ENCODE peak calls at places on chromosomes 16 and 17, in seven cellular contexts. One of them, this sample, is unnamed. For H3K4me1, the result is how much of the 10 kb centered on the place peaks cover.

GRCh38 chr16:85172465-85173071 is 60.3 kb upstream of the CIBAR2 start:
- DNase-seq in GM12878: no peak
- DNase-seq in neural progenitor cell: peak
- DNase-seq in left lung: peak
- DNase-seq in aorta: peak
- DNase-seq in lower lobe of right lung: peak
- DNase-seq in tibial artery: no peak
- DNase-seq in this sample: no peak

GRCh38 chr16:72850863-72851262 is 197.1 kb downstream of the ZFHX3 start:
- DNase-seq in GM12878: no peak
- DNase-seq in neural progenitor cell: no peak
- DNase-seq in left lung: no peak
- DNase-seq in aorta: peak
- DNase-seq in lower lobe of right lung: no peak
- DNase-seq in tibial artery: peak
- DNase-seq in this sample: no peak

GRCh38 chr16:85569615-85570212 is 43.4 kb upstream of the GSE1 start:
- DNase-seq in GM12878: peak
- DNase-seq in neural progenitor cell: no peak
- DNase-seq in left lung: peak
- DNase-seq in aorta: no peak
- DNase-seq in lower lobe of right lung: peak
- DNase-seq in tibial artery: no peak
- DNase-seq in this sample: no peak

GRCh38 chr17:2090804-2091534 is 36.1 kb downstream of the HIC1 start:
- DNase-seq in GM12878: no peak
- DNase-seq in neural progenitor cell: peak
- DNase-seq in left lung: no peak
- DNase-seq in aorta: no peak
- DNase-seq in lower lobe of right lung: no peak
- DNase-seq in tibial artery: peak
- DNase-seq in this sample: peak

GRCh38 chr17:46770818-46771600 is 47.5 kb downstream of the WNT3 start:
- DNase-seq in GM12878: no peak
- DNase-seq in neural progenitor cell: peak
- DNase-seq in left lung: peak
- DNase-seq in aorta: peak
- DNase-seq in lower lobe of right lung: peak
- DNase-seq in tibial artery: no peak
- DNase-seq in this sample: peak

GRCh38 chr16:66474750-66475199 is 47.7 kb downstream of the BEAN1 start:
- DNase-seq in GM12878: peak
- DNase-seq in neural progenitor cell: no peak
- DNase-seq in left lung: no peak
- DNase-seq in aorta: no peak
- DNase-seq in lower lobe of right lung: no peak
- DNase-seq in tibial artery: no peak
- DNase-seq in this sample: no peak

GRCh38 chr16:50154369-50154947 is 1.4 kb downstream of the TENT4B start:
- DNase-seq in GM12878: no peak
- DNase-seq in neural progenitor cell: no peak
- DNase-seq in left lung: no peak
- DNase-seq in aorta: no peak
- DNase-seq in lower lobe of right lung: no peak
- DNase-seq in tibial artery: no peak
- DNase-seq in this sample: no peak

GRCh38 chr17:17680477-17681186 is 626 bp upstream of the RAI1 start:
- DNase-seq in GM12878: no peak
- DNase-seq in neural progenitor cell: no peak
- DNase-seq in left lung: no peak
- DNase-seq in aorta: no peak
- DNase-seq in lower lobe of right lung: no peak
- DNase-seq in tibial artery: no peak
- DNase-seq in this sample: no peak

GRCh38 chr16:85369741-85370528 is 243.2 kb upstream of the GSE1 start:
- DNase-seq in GM12878: no peak
- DNase-seq in neural progenitor cell: peak
- DNase-seq in left lung: peak
- DNase-seq in aorta: peak
- DNase-seq in lower lobe of right lung: peak
- DNase-seq in tibial artery: peak
- DNase-seq in this sample: peak

GRCh38 chr16:67878846-67879245 is 5.8 kb upstream of the NRN1L start:
- DNase-seq in GM12878: no peak
- DNase-seq in neural progenitor cell: no peak
- DNase-seq in left lung: no peak
- DNase-seq in aorta: no peak
- DNase-seq in lower lobe of right lung: no peak
- DNase-seq in tibial artery: no peak
- DNase-seq in this sample: no peak

GRCh38 chr16:30700491-30700890 is 1.5 kb downstream of the SRCAP start:
- DNase-seq in GM12878: no peak
- DNase-seq in neural progenitor cell: no peak
- DNase-seq in left lung: no peak
- DNase-seq in aorta: no peak
- DNase-seq in lower lobe of right lung: no peak
- DNase-seq in tibial artery: no peak
- DNase-seq in this sample: peak

GRCh38 chr16:72112906-72113615 is 19.4 kb downstream of the DHX38 start:
- DNase-seq in GM12878: no peak
- DNase-seq in neural progenitor cell: no peak
- DNase-seq in left lung: no peak
- DNase-seq in aorta: no peak
- DNase-seq in lower lobe of right lung: no peak
- DNase-seq in tibial artery: no peak
- DNase-seq in this sample: no peak

GRCh38 chr17:61799812-61800484 is 63.4 kb downstream of the BRIP1 start:
- DNase-seq in GM12878: no peak
- DNase-seq in neural progenitor cell: no peak
- DNase-seq in left lung: no peak
- DNase-seq in aorta: no peak
- DNase-seq in lower lobe of right lung: no peak
- DNase-seq in tibial artery: no peak
- DNase-seq in this sample: no peak

GRCh38 chr17:48990882-48991357 is 6.3 kb upstream of the IGF2BP1 start:
- DNase-seq in GM12878: no peak
- DNase-seq in neural progenitor cell: peak
- DNase-seq in left lung: no peak
- DNase-seq in aorta: no peak
- DNase-seq in lower lobe of right lung: no peak
- DNase-seq in tibial artery: no peak
- DNase-seq in this sample: no peak

GRCh38 chr17:48907713-48908046 is 527 bp upstream of the UBE2Z start:
- DNase-seq in GM12878: no peak
- DNase-seq in neural progenitor cell: no peak
- DNase-seq in left lung: no peak
- DNase-seq in aorta: no peak
- DNase-seq in lower lobe of right lung: no peak
- DNase-seq in tibial artery: no peak
- DNase-seq in this sample: no peak

GRCh38 chr17:17401271-17401781 is 75.5 kb upstream of the MED9 start:
- DNase-seq in GM12878: no peak
- DNase-seq in neural progenitor cell: peak
- DNase-seq in left lung: no peak
- DNase-seq in aorta: no peak
- DNase-seq in lower lobe of right lung: no peak
- DNase-seq in tibial artery: no peak
- DNase-seq in this sample: no peak

GRCh38 chr17:4940625-4941021 is 555 bp downstream of the RNF167 start:
- DNase-seq in GM12878: no peak
- DNase-seq in neural progenitor cell: no peak
- DNase-seq in left lung: peak
- DNase-seq in aorta: no peak
- DNase-seq in lower lobe of right lung: no peak
- DNase-seq in tibial artery: no peak
- DNase-seq in this sample: no peak

GRCh38 chr17:44222112-44222869 is 2.8 kb upstream of the UBTF start:
- DNase-seq in GM12878: no peak
- DNase-seq in neural progenitor cell: peak
- DNase-seq in left lung: peak
- DNase-seq in aorta: peak
- DNase-seq in lower lobe of right lung: peak
- DNase-seq in tibial artery: peak
- DNase-seq in this sample: peak

GRCh38 chr17:52995127-52995526 is 827.6 kb upstream of the KIF2B start:
- DNase-seq in GM12878: no peak
- DNase-seq in neural progenitor cell: no peak
- DNase-seq in left lung: no peak
- DNase-seq in aorta: no peak
- DNase-seq in lower lobe of right lung: no peak
- DNase-seq in tibial artery: no peak
- DNase-seq in this sample: no peak

GRCh38 chr17:57833597-57833939 is 16.3 kb downstream of the MRPS23 start:
- DNase-seq in GM12878: no peak
- DNase-seq in neural progenitor cell: no peak
- DNase-seq in left lung: no peak
- DNase-seq in aorta: no peak
- DNase-seq in lower lobe of right lung: no peak
- DNase-seq in tibial artery: no peak
- DNase-seq in this sample: no peak
- H3K4me3 ChIP-seq in GM12878: no peak
- H3K4me3 ChIP-seq in neural progenitor cell: no peak
- H3K4me3 ChIP-seq in left lung: no peak
- H3K4me3 ChIP-seq in aorta: peak
- H3K4me3 ChIP-seq in lower lobe of right lung: peak
- H3K4me3 ChIP-seq in tibial artery: peak
- H3K4me3 ChIP-seq in this sample: peak

GRCh38 chr17:39761861-39762496 is 24.2 kb downstream of the GRB7 start:
- DNase-seq in GM12878: no peak
- DNase-seq in neural progenitor cell: no peak
- DNase-seq in left lung: no peak
- DNase-seq in aorta: no peak
- DNase-seq in lower lobe of right lung: no peak
- DNase-seq in tibial artery: no peak
- DNase-seq in this sample: no peak

GRCh38 chr17:39765766-39766165 is 28.0 kb downstream of the GRB7 start:
- DNase-seq in GM12878: no peak
- DNase-seq in neural progenitor cell: no peak
- DNase-seq in left lung: no peak
- DNase-seq in aorta: no peak
- DNase-seq in lower lobe of right lung: no peak
- DNase-seq in tibial artery: no peak
- DNase-seq in this sample: no peak

GRCh38 chr17:39765159-39765558 is 27.4 kb downstream of the GRB7 start:
- DNase-seq in GM12878: no peak
- DNase-seq in neural progenitor cell: no peak
- DNase-seq in left lung: no peak
- DNase-seq in aorta: no peak
- DNase-seq in lower lobe of right lung: no peak
- DNase-seq in tibial artery: no peak
- DNase-seq in this sample: no peak

GRCh38 chr17:39767147-39767546 is 29.4 kb downstream of the GRB7 start:
- DNase-seq in GM12878: no peak
- DNase-seq in neural progenitor cell: no peak
- DNase-seq in left lung: no peak
- DNase-seq in aorta: no peak
- DNase-seq in lower lobe of right lung: no peak
- DNase-seq in tibial artery: no peak
- DNase-seq in this sample: no peak

GRCh38 chr17:39763046-39763800 is 25.5 kb downstream of the GRB7 start:
- DNase-seq in GM12878: no peak
- DNase-seq in neural progenitor cell: no peak
- DNase-seq in left lung: no peak
- DNase-seq in aorta: no peak
- DNase-seq in lower lobe of right lung: no peak
- DNase-seq in tibial artery: no peak
- DNase-seq in this sample: no peak
- H3K4me1 ChIP-seq in GM12878: half or more
- H3K4me1 ChIP-seq in neural progenitor cell: under half
- H3K4me1 ChIP-seq in left lung: under half
- H3K4me1 ChIP-seq in aorta: under half
- H3K4me1 ChIP-seq in lower lobe of right lung: under half
- H3K4me1 ChIP-seq in tibial artery: under half
- H3K4me1 ChIP-seq in this sample: under half

GRCh38 chr17:78407387-78407990 is 29.0 kb downstream of the PGS1 start:
- DNase-seq in GM12878: no peak
- DNase-seq in neural progenitor cell: no peak
- DNase-seq in left lung: peak
- DNase-seq in aorta: no peak
- DNase-seq in lower lobe of right lung: no peak
- DNase-seq in tibial artery: no peak
- DNase-seq in this sample: peak

GRCh38 chr17:78409191-78409621 is 30.8 kb downstream of the PGS1 start:
- DNase-seq in GM12878: no peak
- DNase-seq in neural progenitor cell: no peak
- DNase-seq in left lung: peak
- DNase-seq in aorta: no peak
- DNase-seq in lower lobe of right lung: peak
- DNase-seq in tibial artery: no peak
- DNase-seq in this sample: no peak

GRCh38 chr17:78403822-78404221 is 25.4 kb downstream of the PGS1 start:
- DNase-seq in GM12878: no peak
- DNase-seq in neural progenitor cell: no peak
- DNase-seq in left lung: peak
- DNase-seq in aorta: no peak
- DNase-seq in lower lobe of right lung: no peak
- DNase-seq in tibial artery: no peak
- DNase-seq in this sample: no peak

GRCh38 chr17:78408476-78409020 is 30.1 kb downstream of the PGS1 start:
- DNase-seq in GM12878: no peak
- DNase-seq in neural progenitor cell: no peak
- DNase-seq in left lung: no peak
- DNase-seq in aorta: no peak
- DNase-seq in lower lobe of right lung: no peak
- DNase-seq in tibial artery: no peak
- DNase-seq in this sample: no peak

DNA sequence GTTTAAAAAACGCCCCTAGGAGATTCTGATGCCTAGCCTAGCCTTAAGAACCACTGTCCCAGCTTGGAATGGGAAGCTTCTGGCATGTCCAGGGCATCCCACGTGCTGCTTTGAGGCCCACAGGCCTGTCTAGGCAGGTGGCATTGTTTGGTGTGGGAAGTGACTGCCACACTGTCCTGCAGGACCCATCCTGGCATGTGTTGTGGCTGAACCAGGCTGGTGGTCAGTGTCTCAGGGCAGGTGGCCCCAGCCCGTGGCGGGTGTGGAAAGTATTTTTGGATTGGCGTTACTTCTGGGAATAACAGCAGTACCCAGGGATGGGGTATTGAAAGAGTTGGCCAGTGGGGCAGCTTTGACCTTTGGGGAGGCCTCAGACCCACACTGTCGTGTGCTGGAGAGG is 27.9 kb downstream of the PGS1 start:
- DNase-seq in GM12878: no peak
- DNase-seq in neural progenitor cell: no peak
- DNase-seq in left lung: peak
- DNase-seq in aorta: no peak
- DNase-seq in lower lobe of right lung: no peak
- DNase-seq in tibial artery: no peak
- DNase-seq in this sample: no peak
- H3K27ac ChIP-seq in GM12878: no peak
- H3K27ac ChIP-seq in neural progenitor cell: no peak
- H3K27ac ChIP-seq in left lung: peak
- H3K27ac ChIP-seq in aorta: no peak
- H3K27ac ChIP-seq in lower lobe of right lung: no peak
- H3K27ac ChIP-seq in tibial artery: no peak
- H3K27ac ChIP-seq in this sample: no peak

DNA sequence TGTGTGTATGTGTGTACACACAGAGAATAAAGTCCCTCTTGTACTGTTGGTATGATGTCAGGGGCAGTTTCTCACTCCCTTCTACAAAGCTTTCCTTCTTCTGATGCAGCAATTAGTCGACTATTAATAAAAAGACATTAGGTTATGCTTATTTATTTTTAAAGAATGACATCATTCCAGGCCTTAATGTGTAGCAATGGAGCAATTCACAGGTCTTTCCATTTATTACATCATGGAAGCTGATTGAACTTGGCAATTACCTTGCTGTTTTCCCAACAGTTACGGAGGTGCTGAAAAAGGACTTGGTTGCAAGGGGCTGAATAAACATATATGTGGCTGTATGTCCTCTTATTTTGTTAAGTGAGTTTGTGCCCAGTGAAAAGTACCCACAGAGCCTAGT is 159.5 kb upstream of the HS3ST3A1 start:
- DNase-seq in GM12878: no peak
- DNase-seq in neural progenitor cell: no peak
- DNase-seq in left lung: no peak
- DNase-seq in aorta: no peak
- DNase-seq in lower lobe of right lung: no peak
- DNase-seq in tibial artery: no peak
- DNase-seq in this sample: no peak
- H3K4me3 ChIP-seq in GM12878: no peak
- H3K4me3 ChIP-seq in neural progenitor cell: no peak
- H3K4me3 ChIP-seq in left lung: no peak
- H3K4me3 ChIP-seq in aorta: no peak
- H3K4me3 ChIP-seq in lower lobe of right lung: no peak
- H3K4me3 ChIP-seq in tibial artery: no peak
- H3K4me3 ChIP-seq in this sample: no peak